ENCODE peak calls at places on chromosomes 3 and 15, in five cellular contexts. S is GOT3, I is neural progenitor cell, C is ovary, V is A549. P is an unnamed sample.

GRCh38 chr3:45677045-45677436 is 12.2 kb upstream of the SACM1L start:
- DNase-seq in S (no peak), I (no peak), C (no peak), V (peak), P (no peak)

GRCh38 chr3:126704494-126705214 is 614 bp downstream of the CHCHD6 start:
- DNase-seq in S (no peak), I (peak), C (no peak), V (no peak), P (no peak)

GRCh38 chr3:36868614-36869436 is 76.0 kb downstream of the TRANK1 start:
- DNase-seq in S (no peak), I (peak), C (peak), V (peak), P (peak)

GRCh38 chr3:94615275-94616065 is 552.6 kb downstream of the NSUN3 start:
- DNase-seq in S (no peak), I (no peak), C (no peak), V (no peak), P (no peak)

GRCh38 chr3:32004111-32004790 is 22.7 kb downstream of the ZNF860 start:
- DNase-seq in S (no peak), I (no peak), C (no peak), V (no peak), P (no peak)

GRCh38 chr15:35548435-35548834 is 2.5 kb upstream of the DPH6 start:
- DNase-seq in S (no peak), I (peak), C (no peak), V (no peak), P (no peak)

GRCh38 chr3:76859596-76859995 is 180.3 kb upstream of the ROBO2 start:
- DNase-seq in S (no peak), I (no peak), C (no peak), V (no peak), P (no peak)

GRCh38 chr3:123419850-123420292 is 29.0 kb downstream of the ADCY5 start:
- DNase-seq in S (no peak), I (no peak), C (no peak), V (no peak), P (no peak)

GRCh38 chr15:92112180-92112579 is 258.7 kb downstream of the SLCO3A1 start:
- DNase-seq in S (no peak), I (no peak), C (no peak), V (no peak), P (peak)

GRCh38 chr3:142228964-142229363 is 3.6 kb upstream of the GK5 start:
- DNase-seq in S (no peak), I (no peak), C (no peak), V (no peak), P (no peak)

GRCh38 chr3:141454906-141455602 is 31.8 kb upstream of the RASA2 start:
- DNase-seq in S (peak), I (peak), C (no peak), V (peak), P (no peak)

GRCh38 chr3:77885381-77885780 is 845.5 kb downstream of the ROBO2 start:
- DNase-seq in S (no peak), I (no peak), C (no peak), V (no peak), P (no peak)

GRCh38 chr3:191740712-191741111 is 279.7 kb downstream of the PYDC2 start:
- DNase-seq in S (no peak), I (no peak), C (no peak), V (no peak), P (no peak)